ENCODE peak calls at places on chromosomes 11 and 22, in eight cellular contexts. One of them, this sample, is unnamed.

GRCh38 chr22:37182949-37183245 is 5.2 kb downstream of the C1QTNF6 start:
- DNase-seq in mammary epithelial cell: no peak
- DNase-seq in T-helper 17 cell: no peak
- DNase-seq in activated effector memory CD4-positive, alpha-beta T cell treated with Interleukin-2 at 50 U/mL for 16 hours: no peak
- DNase-seq in suprapubic skin: peak; percentile 42
- DNase-seq in OCI-M1: no peak
- DNase-seq in activated T-helper 1 cell treated with anti-CD3 and anti-CD28 coated beads, Interleukin-12 subunit alpha, Interleukin-12 subunit beta, Interleukin-2, Interleukin-4 antibody, amounts not matched to agents 30 ng/mL and 10 ng/mL and 1 ng/mL, durations not matched to agents 14 hours and 24 hours and 36 hours: no peak
- DNase-seq in Calu3: no peak
- DNase-seq in this sample: no peak

GRCh38 chr11:95764267-95764898 is 25.2 kb downstream of the FAM76B start:
- DNase-seq in suprapubic skin: no peak
- DNase-seq in T-helper 17 cell: no peak
- DNase-seq in activated effector memory CD4-positive, alpha-beta T cell treated with Interleukin-2 at 50 U/mL for 16 hours: no peak
- DNase-seq in mammary epithelial cell: peak; percentile 37
- DNase-seq in Calu3: no peak
- DNase-seq in OCI-M1: peak; percentile 74
- DNase-seq in activated T-helper 1 cell treated with anti-CD3 and anti-CD28 coated beads, Interleukin-12 subunit alpha, Interleukin-12 subunit beta, Interleukin-2, Interleukin-4 antibody, amounts not matched to agents 30 ng/mL and 10 ng/mL and 1 ng/mL, durations not matched to agents 14 hours and 24 hours and 36 hours: no peak
- DNase-seq in this sample: no peak

GRCh38 chr11:86039094-86039493 is 29.8 kb downstream of the PICALM start:
- DNase-seq in suprapubic skin: no peak
- DNase-seq in activated T-helper 1 cell treated with anti-CD3 and anti-CD28 coated beads, Interleukin-12 subunit alpha, Interleukin-12 subunit beta, Interleukin-2, Interleukin-4 antibody, amounts not matched to agents 30 ng/mL and 10 ng/mL and 1 ng/mL, durations not matched to agents 14 hours and 24 hours and 36 hours: no peak
- DNase-seq in activated effector memory CD4-positive, alpha-beta T cell treated with Interleukin-2 at 50 U/mL for 16 hours: no peak
- DNase-seq in OCI-M1: no peak
- DNase-seq in Calu3: no peak
- DNase-seq in mammary epithelial cell: no peak
- DNase-seq in T-helper 17 cell: no peak
- DNase-seq in this sample: no peak

GRCh38 chr11:128608732-128609131 is 21.4 kb upstream of the ETS1 start:
- DNase-seq in T-helper 17 cell: no peak
- DNase-seq in mammary epithelial cell: no peak
- DNase-seq in activated effector memory CD4-positive, alpha-beta T cell treated with Interleukin-2 at 50 U/mL for 16 hours: no peak
- DNase-seq in Calu3: no peak
- DNase-seq in activated T-helper 1 cell treated with anti-CD3 and anti-CD28 coated beads, Interleukin-12 subunit alpha, Interleukin-12 subunit beta, Interleukin-2, Interleukin-4 antibody, amounts not matched to agents 30 ng/mL and 10 ng/mL and 1 ng/mL, durations not matched to agents 14 hours and 24 hours and 36 hours: no peak
- DNase-seq in OCI-M1: no peak
- DNase-seq in suprapubic skin: no peak
- DNase-seq in this sample: no peak

GRCh38 chr22:29691636-29692326 is 28.0 kb upstream of the CABP7 start:
- DNase-seq in activated effector memory CD4-positive, alpha-beta T cell treated with Interleukin-2 at 50 U/mL for 16 hours: no peak
- DNase-seq in Calu3: no peak
- DNase-seq in activated T-helper 1 cell treated with anti-CD3 and anti-CD28 coated beads, Interleukin-12 subunit alpha, Interleukin-12 subunit beta, Interleukin-2, Interleukin-4 antibody, amounts not matched to agents 30 ng/mL and 10 ng/mL and 1 ng/mL, durations not matched to agents 14 hours and 24 hours and 36 hours: no peak
- DNase-seq in T-helper 17 cell: no peak
- DNase-seq in suprapubic skin: no peak
- DNase-seq in mammary epithelial cell: no peak
- DNase-seq in OCI-M1: no peak
- DNase-seq in this sample: no peak

GRCh38 chr11:113193894-113194293 is 120.5 kb upstream of the TTC12 start:
- DNase-seq in Calu3: no peak
- DNase-seq in OCI-M1: no peak
- DNase-seq in activated effector memory CD4-positive, alpha-beta T cell treated with Interleukin-2 at 50 U/mL for 16 hours: no peak
- DNase-seq in activated T-helper 1 cell treated with anti-CD3 and anti-CD28 coated beads, Interleukin-12 subunit alpha, Interleukin-12 subunit beta, Interleukin-2, Interleukin-4 antibody, amounts not matched to agents 30 ng/mL and 10 ng/mL and 1 ng/mL, durations not matched to agents 14 hours and 24 hours and 36 hours: no peak
- DNase-seq in mammary epithelial cell: no peak
- DNase-seq in suprapubic skin: no peak
- DNase-seq in T-helper 17 cell: no peak
- DNase-seq in this sample: no peak

GRCh38 chr22:17921871-17922821 is 102.2 kb downstream of the MICAL3 start:
- DNase-seq in suprapubic skin: no peak
- DNase-seq in OCI-M1: no peak
- DNase-seq in activated effector memory CD4-positive, alpha-beta T cell treated with Interleukin-2 at 50 U/mL for 16 hours: no peak
- DNase-seq in activated T-helper 1 cell treated with anti-CD3 and anti-CD28 coated beads, Interleukin-12 subunit alpha, Interleukin-12 subunit beta, Interleukin-2, Interleukin-4 antibody, amounts not matched to agents 30 ng/mL and 10 ng/mL and 1 ng/mL, durations not matched to agents 14 hours and 24 hours and 36 hours: no peak
- DNase-seq in T-helper 17 cell: no peak
- DNase-seq in mammary epithelial cell: peak; percentile 31
- DNase-seq in Calu3: no peak
- DNase-seq in this sample: no peak

GRCh38 chr11:62433141-62433543 is 14.3 kb downstream of the SCGB1A1 start:
- DNase-seq in suprapubic skin: no peak
- DNase-seq in activated T-helper 1 cell treated with anti-CD3 and anti-CD28 coated beads, Interleukin-12 subunit alpha, Interleukin-12 subunit beta, Interleukin-2, Interleukin-4 antibody, amounts not matched to agents 30 ng/mL and 10 ng/mL and 1 ng/mL, durations not matched to agents 14 hours and 24 hours and 36 hours: no peak
- DNase-seq in T-helper 17 cell: no peak
- DNase-seq in OCI-M1: no peak
- DNase-seq in Calu3: no peak
- DNase-seq in mammary epithelial cell: no peak
- DNase-seq in activated effector memory CD4-positive, alpha-beta T cell treated with Interleukin-2 at 50 U/mL for 16 hours: no peak
- DNase-seq in this sample: no peak

GRCh38 chr11:88171982-88172381 is 3.3 kb downstream of the RAB38 start:
- DNase-seq in OCI-M1: peak; percentile 80
- DNase-seq in Calu3: no peak
- DNase-seq in T-helper 17 cell: no peak
- DNase-seq in activated T-helper 1 cell treated with anti-CD3 and anti-CD28 coated beads, Interleukin-12 subunit alpha, Interleukin-12 subunit beta, Interleukin-2, Interleukin-4 antibody, amounts not matched to agents 30 ng/mL and 10 ng/mL and 1 ng/mL, durations not matched to agents 14 hours and 24 hours and 36 hours: no peak
- DNase-seq in suprapubic skin: no peak
- DNase-seq in activated effector memory CD4-positive, alpha-beta T cell treated with Interleukin-2 at 50 U/mL for 16 hours: no peak
- DNase-seq in mammary epithelial cell: no peak
- DNase-seq in this sample: no peak

GRCh38 chr22:36117053-36117554 is 43.5 kb downstream of the APOL3 start:
- DNase-seq in activated T-helper 1 cell treated with anti-CD3 and anti-CD28 coated beads, Interleukin-12 subunit alpha, Interleukin-12 subunit beta, Interleukin-2, Interleukin-4 antibody, amounts not matched to agents 30 ng/mL and 10 ng/mL and 1 ng/mL, durations not matched to agents 14 hours and 24 hours and 36 hours: no peak
- DNase-seq in activated effector memory CD4-positive, alpha-beta T cell treated with Interleukin-2 at 50 U/mL for 16 hours: no peak
- DNase-seq in suprapubic skin: no peak
- DNase-seq in OCI-M1: no peak
- DNase-seq in T-helper 17 cell: no peak
- DNase-seq in mammary epithelial cell: no peak
- DNase-seq in Calu3: no peak
- DNase-seq in this sample: no peak

GRCh38 chr11:130592056-130592455 is 143.6 kb downstream of the ADAMTS15 start:
- DNase-seq in Calu3: no peak
- DNase-seq in activated T-helper 1 cell treated with anti-CD3 and anti-CD28 coated beads, Interleukin-12 subunit alpha, Interleukin-12 subunit beta, Interleukin-2, Interleukin-4 antibody, amounts not matched to agents 30 ng/mL and 10 ng/mL and 1 ng/mL, durations not matched to agents 14 hours and 24 hours and 36 hours: no peak
- DNase-seq in OCI-M1: no peak
- DNase-seq in mammary epithelial cell: peak; percentile 68
- DNase-seq in suprapubic skin: no peak
- DNase-seq in activated effector memory CD4-positive, alpha-beta T cell treated with Interleukin-2 at 50 U/mL for 16 hours: no peak
- DNase-seq in T-helper 17 cell: no peak
- DNase-seq in this sample: no peak

GRCh38 chr11:6637871-6638270 is 17.7 kb downstream of the DCHS1 start:
- DNase-seq in Calu3: no peak
- DNase-seq in activated T-helper 1 cell treated with anti-CD3 and anti-CD28 coated beads, Interleukin-12 subunit alpha, Interleukin-12 subunit beta, Interleukin-2, Interleukin-4 antibody, amounts not matched to agents 30 ng/mL and 10 ng/mL and 1 ng/mL, durations not matched to agents 14 hours and 24 hours and 36 hours: no peak
- DNase-seq in activated effector memory CD4-positive, alpha-beta T cell treated with Interleukin-2 at 50 U/mL for 16 hours: no peak
- DNase-seq in OCI-M1: no peak
- DNase-seq in T-helper 17 cell: no peak
- DNase-seq in mammary epithelial cell: peak; percentile 15
- DNase-seq in suprapubic skin: no peak
- DNase-seq in this sample: no peak

GRCh38 chr11:118264568-118265470 is 722 bp upstream of the MPZL2 start:
- DNase-seq in mammary epithelial cell: no peak
- DNase-seq in activated T-helper 1 cell treated with anti-CD3 and anti-CD28 coated beads, Interleukin-12 subunit alpha, Interleukin-12 subunit beta, Interleukin-2, Interleukin-4 antibody, amounts not matched to agents 30 ng/mL and 10 ng/mL and 1 ng/mL, durations not matched to agents 14 hours and 24 hours and 36 hours: no peak
- DNase-seq in OCI-M1: no peak
- DNase-seq in suprapubic skin: no peak
- DNase-seq in T-helper 17 cell: no peak
- DNase-seq in Calu3: no peak
- DNase-seq in activated effector memory CD4-positive, alpha-beta T cell treated with Interleukin-2 at 50 U/mL for 16 hours: no peak
- DNase-seq in this sample: no peak

GRCh38 chr11:71446942-71447688 is 1.1 kb downstream of the DHCR7 start:
- DNase-seq in Calu3: no peak
- DNase-seq in suprapubic skin: no peak
- DNase-seq in activated T-helper 1 cell treated with anti-CD3 and anti-CD28 coated beads, Interleukin-12 subunit alpha, Interleukin-12 subunit beta, Interleukin-2, Interleukin-4 antibody, amounts not matched to agents 30 ng/mL and 10 ng/mL and 1 ng/mL, durations not matched to agents 14 hours and 24 hours and 36 hours: no peak
- DNase-seq in activated effector memory CD4-positive, alpha-beta T cell treated with Interleukin-2 at 50 U/mL for 16 hours: no peak
- DNase-seq in OCI-M1: peak; percentile 76
- DNase-seq in T-helper 17 cell: no peak
- DNase-seq in mammary epithelial cell: peak; percentile 83
- DNase-seq in this sample: no peak

GRCh38 chr22:40204331-40205116 is 26.8 kb downstream of the TNRC6B start:
- DNase-seq in suprapubic skin: peak; percentile 24
- DNase-seq in activated effector memory CD4-positive, alpha-beta T cell treated with Interleukin-2 at 50 U/mL for 16 hours: no peak
- DNase-seq in T-helper 17 cell: no peak
- DNase-seq in mammary epithelial cell: no peak
- DNase-seq in Calu3: no peak
- DNase-seq in OCI-M1: no peak
- DNase-seq in activated T-helper 1 cell treated with anti-CD3 and anti-CD28 coated beads, Interleukin-12 subunit alpha, Interleukin-12 subunit beta, Interleukin-2, Interleukin-4 antibody, amounts not matched to agents 30 ng/mL and 10 ng/mL and 1 ng/mL, durations not matched to agents 14 hours and 24 hours and 36 hours: no peak
- DNase-seq in this sample: no peak

GRCh38 chr11:131688056-131688693 is 317.8 kb downstream of the NTM start:
- DNase-seq in suprapubic skin: no peak
- DNase-seq in Calu3: peak; percentile 3
- DNase-seq in OCI-M1: peak; percentile 65
- DNase-seq in mammary epithelial cell: peak; percentile 43
- DNase-seq in activated T-helper 1 cell treated with anti-CD3 and anti-CD28 coated beads, Interleukin-12 subunit alpha, Interleukin-12 subunit beta, Interleukin-2, Interleukin-4 antibody, amounts not matched to agents 30 ng/mL and 10 ng/mL and 1 ng/mL, durations not matched to agents 14 hours and 24 hours and 36 hours: peak; percentile 21
- DNase-seq in T-helper 17 cell: no peak
- DNase-seq in activated effector memory CD4-positive, alpha-beta T cell treated with Interleukin-2 at 50 U/mL for 16 hours: no peak
- DNase-seq in this sample: peak; percentile 71

This sample was measured in vagina.